ENCODE peak calls at places on chromosome 18, in eight cellular contexts. D, A, J, V, U, B, T and Y are unnamed samples.

GRCh38 chr18:79877163-79878091 is 74.0 kb downstream of the SLC66A2 start:
- DNase-seq in D (no peak), A (no peak), J (no peak), V (no peak), U (peak), B (no peak), T (peak), Y (peak)

GRCh38 chr18:79684787-79685186 is 5.2 kb downstream of the CTDP1 start:
- DNase-seq in D (no peak), A (no peak), J (no peak), V (no peak), U (no peak), B (no peak), T (peak), Y (no peak)

GRCh38 chr18:44594779-44595467 is 85.8 kb upstream of the SETBP1 start:
- DNase-seq in D (no peak), A (no peak), J (no peak), V (no peak), U (no peak), B (no peak), T (no peak), Y (no peak)

GRCh38 chr18:25077933-25078707 is 273.8 kb downstream of the ZNF521 start:
- DNase-seq in D (no peak), A (no peak), J (no peak), V (no peak), U (no peak), B (no peak), T (no peak), Y (no peak)

GRCh38 chr18:48569915-48570264 is 31.1 kb downstream of the CTIF start:
- DNase-seq in D (no peak), A (no peak), J (no peak), V (no peak), U (no peak), B (no peak), T (no peak), Y (no peak)

GRCh38 chr18:48300463-48300961 is 108.7 kb downstream of the ZBTB7C start:
- DNase-seq in D (peak), A (no peak), J (no peak), V (no peak), U (peak), B (no peak), T (no peak), Y (no peak)

GRCh38 chr18:7305416-7305815 is 74.5 kb downstream of the LRRC30 start:
- DNase-seq in D (no peak), A (no peak), J (no peak), V (no peak), U (no peak), B (no peak), T (no peak), Y (no peak)

GRCh38 chr18:37409870-37410269 is 155.7 kb downstream of the CELF4 start:
- DNase-seq in D (no peak), A (no peak), J (no peak), V (no peak), U (no peak), B (no peak), T (no peak), Y (no peak)

GRCh38 chr18:49967171-49967570 is 153.8 kb upstream of the ACAA2 start:
- DNase-seq in D (no peak), A (no peak), J (peak), V (no peak), U (no peak), B (no peak), T (no peak), Y (no peak)

GRCh38 chr18:23689616-23690504 is 607 bp downstream of the LAMA3 start:
- DNase-seq in D (no peak), A (no peak), J (no peak), V (peak), U (peak), B (no peak), T (no peak), Y (peak)

GRCh38 chr18:23688528-23688927 is 725 bp upstream of the LAMA3 start:
- DNase-seq in D (no peak), A (no peak), J (no peak), V (no peak), U (no peak), B (no peak), T (no peak), Y (no peak)

GRCh38 chr18:23690505-23691068 is 1.3 kb downstream of the LAMA3 start:
- DNase-seq in D (no peak), A (no peak), J (no peak), V (no peak), U (no peak), B (no peak), T (peak), Y (no peak)

GRCh38 chr18:23684515-23685197 is 4.6 kb upstream of the LAMA3 start:
- DNase-seq in D (no peak), A (peak), J (no peak), V (no peak), U (no peak), B (no peak), T (no peak), Y (no peak)

DNA sequence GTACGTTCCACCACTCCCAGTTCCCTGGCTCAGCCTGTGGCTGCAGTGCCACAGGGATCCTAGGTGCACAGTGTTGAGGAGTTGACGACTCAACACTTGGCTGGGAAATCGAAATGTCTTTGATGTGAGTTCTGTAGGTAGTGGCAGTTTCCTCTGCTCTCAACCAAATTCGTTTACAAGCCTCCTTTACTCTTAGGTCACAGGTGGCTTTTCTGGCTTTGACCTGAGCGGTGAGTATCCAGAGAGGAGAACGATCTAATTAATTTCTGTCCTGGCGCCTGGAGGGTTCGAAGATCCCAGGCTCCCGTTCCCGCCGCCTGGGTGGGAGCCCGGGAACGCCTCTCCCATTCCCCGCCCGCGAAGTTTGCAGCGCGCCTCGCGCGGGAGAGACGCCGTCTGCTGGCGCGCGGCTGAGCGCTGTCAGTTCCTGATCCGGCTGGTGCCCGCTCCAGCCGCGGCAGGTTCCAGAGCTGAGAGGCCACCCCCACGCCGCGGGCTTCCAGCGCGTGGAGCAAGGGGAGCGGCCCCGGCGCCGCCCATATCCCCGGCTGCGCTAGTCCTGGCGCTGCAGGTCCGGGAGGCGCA is at the start of gene LAMA3:
- DNase-seq in D (peak), A (peak), J (no peak), V (peak), U (peak), B (peak), T (peak), Y (no peak)
- TF ChIP-seq POLR2AphosphoS5 in D (no peak), A (peak), J (no peak), V (peak), U (peak), B (peak), T (no peak), Y (no peak)

DNA sequence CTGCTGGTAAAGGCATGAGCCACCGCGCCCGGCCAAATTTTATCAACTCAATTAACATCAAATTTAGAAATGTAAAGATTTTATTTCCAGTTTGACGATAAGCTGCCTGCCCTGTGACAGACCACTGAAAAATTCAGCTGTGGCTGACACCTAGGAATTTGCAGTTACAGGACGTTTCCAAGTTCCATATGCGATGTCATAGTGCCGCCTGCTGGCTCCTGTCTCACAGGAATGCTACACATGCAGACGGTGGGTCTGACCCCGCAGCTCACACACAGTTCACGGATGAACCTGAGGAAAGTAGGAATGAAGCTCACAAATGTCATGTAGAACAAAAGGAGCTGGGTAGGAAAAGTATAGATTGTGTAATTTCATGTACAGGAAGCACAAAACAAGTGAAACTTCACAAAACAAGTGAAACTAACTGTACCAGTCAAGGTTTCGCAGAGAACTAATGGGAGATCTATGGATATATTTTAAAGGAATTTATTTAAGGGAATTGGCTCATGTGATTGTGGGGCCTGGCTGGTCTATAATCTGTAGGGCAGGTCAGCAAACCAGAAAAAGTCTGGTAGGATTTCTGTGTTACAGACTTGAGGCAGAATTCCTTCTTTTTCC is 13.2 kb upstream of the SEH1L start:
- DNase-seq in D (peak), A (peak), J (peak), V (peak), U (peak), B (peak), T (peak), Y (peak)
- TF ChIP-seq POLR2AphosphoS5 in D (no peak), A (peak), J (no peak), V (no peak), U (no peak), B (no peak), T (no peak), Y (no peak)

DNA sequence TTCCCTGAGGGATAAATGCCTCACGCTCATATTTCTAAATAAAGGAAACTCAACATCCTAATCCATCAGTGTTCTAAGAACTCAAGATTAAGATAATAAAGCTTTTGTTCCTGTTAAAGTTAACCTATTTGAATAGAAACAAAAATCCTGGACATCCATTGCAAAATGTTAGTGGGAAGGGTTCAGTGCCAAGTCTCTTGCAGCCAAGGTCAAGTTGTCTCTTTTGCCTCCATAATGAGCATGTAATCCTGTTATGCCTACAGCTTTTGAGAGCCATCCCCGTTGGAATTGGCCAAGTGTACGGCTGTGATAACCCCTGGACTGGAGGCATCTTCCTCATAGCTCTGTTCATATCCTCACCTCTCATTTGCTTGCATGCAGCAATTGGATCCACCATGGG is 51.3 kb upstream of the SLC14A1 start:
- DNase-seq in D (no peak), A (no peak), J (no peak), V (no peak), U (no peak), B (no peak), T (no peak), Y (no peak)
- TF ChIP-seq POLR2AphosphoS5 in D (no peak), A (no peak), J (no peak), V (no peak), U (no peak), B (no peak), T (no peak), Y (no peak)

GRCh38 chr18:57806891-57807280 is 3.8 kb upstream of the ATP8B1 start:
- DNase-seq in D (no peak), A (no peak), J (no peak), V (no peak), U (no peak), B (no peak), T (no peak), Y (no peak)
- TF ChIP-seq POLR2AphosphoS5 in D (no peak), A (peak), J (no peak), V (peak), U (no peak), B (no peak), T (peak), Y (no peak)

DNA sequence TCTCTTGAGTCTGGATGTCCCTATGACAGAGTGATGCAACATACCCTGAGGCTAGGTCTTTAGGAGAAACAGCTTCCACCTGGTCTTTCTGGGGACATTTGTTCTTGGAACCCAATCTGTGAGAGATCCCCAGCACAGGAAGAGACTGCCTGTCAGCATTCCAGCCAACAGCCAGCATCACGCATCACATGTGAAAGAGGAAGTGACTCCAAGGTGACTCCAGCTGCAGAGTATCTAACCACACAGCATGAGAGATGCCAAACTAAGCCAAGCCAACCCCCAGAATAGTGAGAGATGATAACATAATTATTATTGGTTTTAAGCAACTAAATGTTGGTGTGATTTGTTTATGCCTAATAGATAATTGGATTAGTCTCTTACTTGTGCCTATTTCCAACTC is 35.7 kb downstream of the C18orf63 start:
- DNase-seq in D (peak), A (no peak), J (no peak), V (no peak), U (no peak), B (no peak), T (no peak), Y (no peak)
- TF ChIP-seq POLR2AphosphoS5 in D (no peak), A (no peak), J (no peak), V (no peak), U (no peak), B (no peak), T (no peak), Y (no peak)

DNA sequence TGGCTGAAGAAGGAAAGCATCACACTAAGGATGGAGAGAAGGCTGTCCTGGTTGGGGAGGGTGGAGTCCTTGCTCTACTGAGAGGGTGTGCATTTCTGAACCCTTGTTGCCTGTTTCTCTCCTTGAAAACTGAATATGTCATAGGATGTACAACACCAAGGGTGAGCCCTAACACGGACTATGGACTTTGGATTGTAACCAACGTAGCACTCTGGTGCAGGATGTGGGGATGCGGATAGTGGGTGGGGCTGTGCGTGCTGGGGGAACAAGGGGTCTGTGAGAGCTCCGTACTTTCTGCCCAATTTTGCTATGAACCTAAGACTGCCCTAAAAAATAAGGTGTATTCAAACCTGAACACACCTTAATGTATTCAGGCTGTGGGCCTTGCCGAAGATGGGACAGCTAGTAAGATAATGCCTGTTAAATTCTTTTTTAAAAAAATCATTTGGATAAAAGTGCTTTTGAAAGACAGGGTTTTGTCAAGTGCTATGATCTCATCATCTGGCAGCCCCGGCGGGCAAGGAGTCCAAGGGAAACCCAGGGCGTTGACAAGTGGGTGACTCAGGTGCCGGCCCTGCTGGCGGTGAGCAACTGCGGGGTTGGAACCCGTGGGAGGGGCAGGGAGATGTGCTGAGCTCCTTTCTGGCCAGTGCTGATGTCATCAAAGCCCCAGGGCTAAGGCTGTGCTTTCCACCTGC is 54.0 kb downstream of the GATA6 start:
- DNase-seq in D (no peak), A (peak), J (peak), V (peak), U (peak), B (peak), T (no peak), Y (no peak)
- TF ChIP-seq POLR2AphosphoS5 in D (no peak), A (no peak), J (peak), V (no peak), U (peak), B (no peak), T (no peak), Y (no peak)

GRCh38 chr18:58242978-58243377 is 199.0 kb downstream of the NEDD4L start:
- DNase-seq in D (no peak), A (no peak), J (no peak), V (no peak), U (no peak), B (no peak), T (no peak), Y (no peak)

GRCh38 chr18:58242435-58242834 is 198.4 kb downstream of the NEDD4L start:
- DNase-seq in D (no peak), A (no peak), J (no peak), V (no peak), U (no peak), B (no peak), T (no peak), Y (no peak)

GRCh38 chr18:58243401-58243800 is 199.4 kb downstream of the NEDD4L start:
- DNase-seq in D (no peak), A (no peak), J (no peak), V (no peak), U (no peak), B (no peak), T (no peak), Y (no peak)

GRCh38 chr18:58241026-58241679 is 197.1 kb downstream of the NEDD4L start:
- DNase-seq in D (no peak), A (no peak), J (no peak), V (no peak), U (no peak), B (no peak), T (no peak), Y (no peak)

DNA sequence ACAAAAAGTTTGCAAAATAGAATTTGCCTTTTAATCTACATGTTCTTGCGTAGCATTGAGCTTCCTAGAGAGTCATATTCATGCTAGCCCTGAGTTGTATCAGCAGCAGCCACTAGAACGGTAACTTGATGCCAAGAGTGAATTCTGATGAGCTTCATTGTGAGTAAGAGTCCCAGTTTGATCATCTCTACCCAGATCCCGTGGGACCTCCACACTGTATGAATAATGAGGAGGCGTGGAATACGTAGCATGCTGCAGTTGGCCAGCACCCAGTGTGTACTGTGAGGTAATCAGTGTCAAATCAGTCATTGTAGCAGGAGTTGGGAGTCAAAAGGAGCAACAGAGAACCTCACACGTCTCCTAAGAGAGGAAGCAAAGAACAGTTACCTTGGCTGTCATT is 197.9 kb downstream of the NEDD4L start:
- DNase-seq in D (no peak), A (no peak), J (no peak), V (no peak), U (no peak), B (no peak), T (no peak), Y (no peak)
- TF ChIP-seq POLR2AphosphoS5 in D (no peak), A (no peak), J (no peak), V (no peak), U (no peak), B (no peak), T (no peak), Y (no peak)